ENCODE peak calls at places on chromosome 20, in five cellular contexts. O is H54, M is memory B cell, E is H9, R is A549. B is an unnamed sample.

GRCh38 chr20:58081842-58082241 is 146.6 kb downstream of the ANKRD60 start:
- DNase-seq in M (no peak), O (peak), R (no peak), E (no peak), B (no peak)

GRCh38 chr20:9160341-9160740 is 91.5 kb downstream of the PLCB4 start:
- DNase-seq in E (no peak), M (no peak), R (no peak), O (no peak), B (no peak)

GRCh38 chr20:35541118-35541782 is 628 bp upstream of the ERGIC3 start:
- DNase-seq in M (no peak), R (no peak), E (no peak), O (no peak), B (no peak)

GRCh38 chr20:1443085-1443484 is 23.6 kb downstream of the NSFL1C start:
- DNase-seq in E (no peak), R (no peak), O (no peak), M (no peak), B (no peak)

GRCh38 chr20:38369387-38369786 is 23.1 kb downstream of the LBP start:
- DNase-seq in O (peak), E (no peak), M (no peak), R (no peak), B (no peak)

GRCh38 chr20:61959301-61959700 is 106.4 kb downstream of the TAF4 start:
- DNase-seq in R (peak), O (no peak), E (peak), M (no peak), B (no peak)

GRCh38 chr20:25033941-25034335 is 24.0 kb downstream of the ACSS1 start:
- DNase-seq in R (no peak), O (no peak), M (no peak), E (no peak), B (no peak)

GRCh38 chr20:17661121-17661744 is 20.8 kb downstream of the RRBP1 start:
- DNase-seq in E (no peak), R (no peak), M (no peak), O (no peak), B (no peak)

GRCh38 chr20:25706793-25707192 is 10.1 kb upstream of the ZNF337 start:
- DNase-seq in E (no peak), M (no peak), R (no peak), O (no peak), B (peak)

GRCh38 chr20:62069741-62070216 is 4.1 kb upstream of the TAF4 start:
- DNase-seq in E (no peak), O (peak), R (no peak), M (no peak), B (no peak)

GRCh38 chr20:62606551-62607201 is 35.6 kb upstream of the SLCO4A1 start:
- DNase-seq in M (no peak), O (no peak), R (no peak), E (no peak), B (no peak)

GRCh38 chr20:58829531-58829941 is 21.2 kb downstream of the GNAS-AS1 start:
- DNase-seq in E (no peak), O (no peak), R (no peak), M (no peak), B (no peak)

B was measured in stimulated activated naive CD8-positive, alpha-beta T cell treated with anti-CD3 and anti-CD28 coated beads, Interleukin-15, amount 100 ng/mL, for 72 hours.